ENCODE peak calls at places on chromosomes 13 and 19, in nine cellular contexts. E is thoracic aorta; D is GM23248; B is heart right ventricle; O is SK-N-SH; Q is naive thymus-derived CD4-positive, alpha-beta T cell; W is effector memory CD4-positive, alpha-beta T cell; F is breast epithelium; N is heart left ventricle. K is an unnamed sample.

GRCh38 chr19:39212377-39212742 is 8.3 kb upstream of the SYCN start:
- DNase-seq in E (no peak), D (peak), B (no peak), O (peak), Q (peak), W (peak), F (no peak), N (no peak), K (no peak)

GRCh38 chr19:1082165-1082927 is 12.8 kb downstream of the POLR2E start:
- DNase-seq in E (no peak), D (peak), B (no peak), O (peak), Q (peak), W (peak), F (peak), N (no peak), K (peak)

GRCh38 chr13:44810067-44810840 is 179.0 kb downstream of the NUFIP1 start:
- DNase-seq in E (no peak), D (peak), B (peak), O (peak), Q (no peak), W (no peak), F (no peak), N (peak), K (no peak)

GRCh38 chr13:34349091-34349722 is 531.3 kb downstream of the RFC3 start:
- DNase-seq in E (no peak), D (peak), B (peak), O (no peak), Q (no peak), W (no peak), F (peak), N (peak), K (no peak)

GRCh38 chr19:34135401-34135800 is 36.9 kb upstream of the LSM14A start:
- DNase-seq in E (no peak), D (no peak), B (no peak), O (no peak), Q (no peak), W (no peak), F (no peak), N (no peak), K (no peak)

GRCh38 chr13:33953203-33953602 is 135.3 kb downstream of the RFC3 start:
- DNase-seq in E (no peak), D (peak), B (no peak), O (no peak), Q (no peak), W (no peak), F (no peak), N (no peak), K (no peak)

GRCh38 chr13:98461525-98462240 is 115.2 kb downstream of the STK24 start:
- DNase-seq in E (no peak), D (no peak), B (no peak), O (no peak), Q (no peak), W (no peak), F (no peak), N (no peak), K (no peak)

GRCh38 chr13:108427355-108427754 is 157.8 kb downstream of the TNFSF13B start:
- DNase-seq in E (no peak), D (no peak), B (no peak), O (no peak), Q (no peak), W (no peak), F (no peak), N (no peak), K (no peak)

GRCh38 chr19:15300533-15301194 is 31.7 kb downstream of the BRD4 start:
- DNase-seq in E (no peak), D (peak), B (no peak), O (no peak), Q (no peak), W (no peak), F (no peak), N (no peak), K (no peak)

GRCh38 chr19:29766100-29766499 is 45.7 kb upstream of the CCNE1 start:
- DNase-seq in E (no peak), D (no peak), B (no peak), O (no peak), Q (no peak), W (no peak), F (no peak), N (no peak), K (no peak)

GRCh38 chr19:55673465-55673864 is 1.6 kb upstream of the EPN1 start:
- DNase-seq in E (no peak), D (no peak), B (no peak), O (no peak), Q (no peak), W (no peak), F (no peak), N (no peak), K (no peak)

GRCh38 chr19:56740478-56740877 is 68.9 kb upstream of the ZNF835 start:
- DNase-seq in E (no peak), D (no peak), B (no peak), O (no peak), Q (no peak), W (no peak), F (no peak), N (no peak), K (no peak)

GRCh38 chr13:78499802-78500201 is 103.5 kb downstream of the POU4F1 start:
- DNase-seq in E (no peak), D (no peak), B (no peak), O (no peak), Q (no peak), W (no peak), F (no peak), N (no peak), K (no peak)

GRCh38 chr19:10642473-10642872 is 11.7 kb upstream of the ILF3 start:
- DNase-seq in E (no peak), D (no peak), B (no peak), O (peak), Q (no peak), W (no peak), F (no peak), N (no peak), K (no peak)

GRCh38 chr13:51330741-51331140 is 8.8 kb upstream of the SERPINE3 start:
- DNase-seq in E (no peak), D (peak), B (no peak), O (no peak), Q (no peak), W (no peak), F (peak), N (no peak), K (no peak)

GRCh38 chr13:36131215-36131930 is at the start of gene DCLK1:
- DNase-seq in E (no peak), D (peak), B (peak), O (peak), Q (no peak), W (no peak), F (no peak), N (peak), K (no peak)

GRCh38 chr13:80338781-80339577 is 1.9 kb downstream of the SPRY2 start:
- DNase-seq in E (peak), D (peak), B (peak), O (peak), Q (no peak), W (no peak), F (peak), N (peak), K (no peak)

GRCh38 chr13:40408602-40409001 is 257.8 kb downstream of the FOXO1 start:
- DNase-seq in E (no peak), D (peak), B (no peak), O (no peak), Q (no peak), W (no peak), F (no peak), N (no peak), K (no peak)

GRCh38 chr13:30862707-30863106 is 43.4 kb upstream of the MEDAG start:
- DNase-seq in E (peak), D (no peak), B (no peak), O (no peak), Q (no peak), W (no peak), F (peak), N (peak), K (no peak)

GRCh38 chr13:111384441-111385181 is 64.2 kb downstream of the TEX29 start:
- DNase-seq in E (no peak), D (no peak), B (no peak), O (no peak), Q (peak), W (no peak), F (no peak), N (no peak), K (no peak)

GRCh38 chr13:49985129-49985528 is 11.7 kb upstream of the TRIM13 start:
- DNase-seq in E (no peak), D (no peak), B (no peak), O (no peak), Q (no peak), W (no peak), F (no peak), N (no peak), K (no peak)

GRCh38 chr19:49347835-49348234 is 12.6 kb downstream of the CD37 start:
- DNase-seq in E (no peak), D (peak), B (no peak), O (peak), Q (no peak), W (no peak), F (no peak), N (no peak), K (no peak)

GRCh38 chr19:34925278-34925855 is 1.3 kb upstream of the ZNF30 start:
- DNase-seq in E (no peak), D (no peak), B (no peak), O (no peak), Q (no peak), W (no peak), F (no peak), N (peak), K (no peak)

GRCh38 chr19:21082011-21082975 is at the start of gene ZNF714:
- DNase-seq in E (peak), D (peak), B (peak), O (peak), Q (peak), W (peak), F (peak), N (peak), K (peak)
- H3K27ac ChIP-seq in E (peak), D (peak), B (no peak), O (peak), Q (peak), W (peak), F (peak), N (peak), K (peak)

DNA sequence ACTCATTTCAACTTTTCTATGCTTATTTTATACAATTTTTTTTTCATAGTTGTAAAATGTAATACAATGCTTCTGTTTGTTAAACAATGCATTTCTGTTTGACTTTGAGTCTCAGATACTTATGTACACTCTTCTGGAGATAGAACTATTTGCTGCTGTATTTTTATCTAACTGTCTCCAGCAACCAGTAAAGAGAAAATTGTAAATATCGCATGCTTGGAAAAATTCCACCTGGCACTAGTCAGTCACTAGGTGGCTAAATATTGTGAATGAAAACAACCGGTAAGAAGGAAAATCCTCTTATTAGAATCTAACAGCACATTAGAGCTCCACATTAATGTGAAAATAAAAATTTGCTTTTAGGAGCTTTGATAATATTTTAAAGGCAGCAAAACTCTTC is 876.5 kb downstream of the PCDH9 start:
- DNase-seq in E (no peak), D (no peak), B (no peak), O (no peak), Q (no peak), W (no peak), F (no peak), N (no peak), K (no peak)
- H3K27ac ChIP-seq in E (no peak), D (no peak), B (no peak), O (no peak), Q (no peak), W (no peak), F (no peak), N (no peak), K (no peak)

GRCh38 chr13:19795956-19796355 is 13.2 kb upstream of the PSPC1 start:
- DNase-seq in E (no peak), D (no peak), B (no peak), O (no peak), Q (no peak), W (no peak), F (no peak), N (no peak), K (no peak)

GRCh38 chr13:19791953-19792537 is 9.3 kb upstream of the PSPC1 start:
- DNase-seq in E (no peak), D (no peak), B (no peak), O (no peak), Q (no peak), W (no peak), F (no peak), N (no peak), K (no peak)

GRCh38 chr13:19794552-19795143 is 11.9 kb upstream of the PSPC1 start:
- DNase-seq in E (no peak), D (no peak), B (no peak), O (no peak), Q (no peak), W (no peak), F (peak), N (no peak), K (no peak)
- H3K27ac ChIP-seq in E (no peak), D (peak), B (no peak), O (no peak), Q (no peak), W (no peak), F (peak), N (no peak), K (no peak)

GRCh38 chr19:51394045-51394836 is 3.9 kb upstream of the C19orf84 start:
- DNase-seq in E (peak), D (peak), B (peak), O (peak), Q (peak), W (peak), F (peak), N (peak), K (peak)

GRCh38 chr19:51391073-51391611 is 751 bp upstream of the C19orf84 start:
- DNase-seq in E (no peak), D (no peak), B (no peak), O (no peak), Q (no peak), W (no peak), F (no peak), N (no peak), K (no peak)

GRCh38 chr19:51398096-51398704 is 7.8 kb upstream of the C19orf84 start:
- DNase-seq in E (no peak), D (peak), B (no peak), O (peak), Q (no peak), W (no peak), F (no peak), N (no peak), K (peak)

GRCh38 chr19:51402117-51402516 is 11.7 kb upstream of the C19orf84 start:
- DNase-seq in E (no peak), D (no peak), B (no peak), O (no peak), Q (no peak), W (no peak), F (no peak), N (no peak), K (no peak)

GRCh38 chr19:51396175-51396574 is 5.8 kb upstream of the C19orf84 start:
- DNase-seq in E (no peak), D (no peak), B (no peak), O (no peak), Q (no peak), W (no peak), F (no peak), N (no peak), K (no peak)
- H3K27ac ChIP-seq in E (no peak), D (no peak), B (no peak), O (no peak), Q (no peak), W (no peak), F (no peak), N (no peak), K (no peak)

GRCh38 chr13:114015111-114015551 is 41.3 kb upstream of the C13orf46 start:
- DNase-seq in E (no peak), D (no peak), B (no peak), O (no peak), Q (no peak), W (no peak), F (no peak), N (peak), K (no peak)
- H3K27ac ChIP-seq in E (no peak), D (peak), B (no peak), O (no peak), Q (no peak), W (no peak), F (peak), N (no peak), K (no peak)

DNA sequence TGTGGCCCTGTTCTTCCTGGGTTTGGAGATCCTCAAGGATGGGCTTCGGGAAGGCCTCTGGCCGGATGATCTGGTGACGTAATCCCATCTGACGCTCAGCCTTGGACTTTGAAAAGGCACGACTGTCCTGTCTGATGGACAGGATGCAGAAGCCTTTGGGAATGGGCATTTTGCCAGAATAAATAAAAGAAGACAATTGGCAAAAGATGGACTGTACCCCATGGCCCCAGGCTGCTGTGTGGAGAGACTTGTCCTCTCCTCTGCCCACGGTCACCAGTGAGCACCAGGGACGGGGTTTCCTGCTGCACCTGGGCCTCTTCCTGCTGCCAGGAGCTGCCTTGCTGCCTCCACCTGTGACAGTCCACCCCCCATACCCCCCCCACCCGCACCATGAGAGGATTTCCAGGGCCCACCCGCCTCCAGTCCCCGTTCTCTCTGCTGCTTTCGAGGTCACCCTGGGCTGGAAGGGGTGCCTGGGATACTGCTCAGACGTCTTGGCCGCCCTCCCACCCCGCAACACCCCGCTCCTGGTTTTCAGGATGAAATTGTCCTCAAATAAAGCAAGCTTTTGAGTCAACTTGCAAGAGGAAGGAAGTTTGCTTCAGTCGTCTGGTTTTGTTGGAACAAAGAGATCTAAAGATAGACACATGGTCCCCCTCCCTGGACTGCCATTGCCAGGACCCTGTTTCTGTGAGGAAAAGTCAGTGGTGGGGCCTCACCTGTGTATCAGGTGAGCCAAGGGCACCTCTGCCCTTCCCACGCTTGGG is 40.9 kb downstream of the MCF2L start:
- DNase-seq in E (no peak), D (no peak), B (no peak), O (peak), Q (no peak), W (no peak), F (no peak), N (no peak), K (no peak)
- H3K27ac ChIP-seq in E (no peak), D (no peak), B (no peak), O (peak), Q (no peak), W (no peak), F (peak), N (peak), K (no peak)

GRCh38 chr19:42083537-42083936 is 7.6 kb downstream of the ZNF574 start:
- DNase-seq in E (no peak), D (no peak), B (no peak), O (no peak), Q (no peak), W (no peak), F (no peak), N (no peak), K (no peak)

GRCh38 chr19:42089191-42089750 is 13.3 kb downstream of the ZNF574 start:
- DNase-seq in E (no peak), D (no peak), B (no peak), O (no peak), Q (no peak), W (no peak), F (no peak), N (no peak), K (no peak)

GRCh38 chr19:42088471-42089190 is 12.7 kb downstream of the ZNF574 start:
- DNase-seq in E (no peak), D (peak), B (no peak), O (no peak), Q (no peak), W (no peak), F (no peak), N (no peak), K (no peak)

GRCh38 chr19:42086770-42087550 is 11.0 kb downstream of the ZNF574 start:
- DNase-seq in E (no peak), D (no peak), B (no peak), O (no peak), Q (no peak), W (no peak), F (no peak), N (no peak), K (no peak)

GRCh38 chr19:42086188-42086736 is 10.3 kb downstream of the ZNF574 start:
- DNase-seq in E (no peak), D (no peak), B (no peak), O (no peak), Q (no peak), W (no peak), F (no peak), N (no peak), K (no peak)
- H3K27ac ChIP-seq in E (no peak), D (no peak), B (no peak), O (no peak), Q (no peak), W (no peak), F (no peak), N (no peak), K (no peak)

DNA sequence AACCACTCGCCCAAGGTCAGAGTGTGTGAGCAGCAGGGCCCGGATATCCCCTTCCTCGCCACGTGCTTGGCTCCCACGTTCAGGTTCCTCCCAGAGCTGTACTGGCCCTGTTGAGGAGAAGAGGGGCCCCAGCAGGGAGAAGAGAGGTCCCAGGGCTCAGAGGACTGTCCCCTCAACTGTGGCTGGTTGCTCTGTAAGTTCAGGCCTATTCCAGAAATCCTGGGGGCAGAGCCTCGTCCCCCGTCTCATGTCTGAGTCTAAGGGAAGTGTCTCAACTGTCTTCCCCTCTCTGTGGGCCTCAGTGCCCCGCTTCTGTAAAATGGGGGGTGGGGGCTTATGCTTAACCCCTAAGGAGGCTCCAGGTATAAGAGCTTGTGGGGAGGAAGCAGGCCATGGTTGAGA is 3.9 kb downstream of the PPP5C start:
- DNase-seq in E (no peak), D (no peak), B (no peak), O (no peak), Q (peak), W (no peak), F (no peak), N (no peak), K (no peak)
- H3K27ac ChIP-seq in E (peak), D (peak), B (peak), O (peak), Q (peak), W (peak), F (peak), N (peak), K (peak)

GRCh38 chr19:18660051-18660910 is 23.2 kb upstream of the CRTC1 start:
- DNase-seq in E (peak), D (peak), B (peak), O (no peak), Q (no peak), W (no peak), F (no peak), N (peak), K (no peak)
- H3K27ac ChIP-seq in E (peak), D (no peak), B (peak), O (no peak), Q (no peak), W (no peak), F (peak), N (peak), K (no peak)

K was measured in CD4-positive, alpha-beta memory T cell.